ENCODE peak calls at places on chromosome 14, in nine cellular contexts. One of them, this sample, is unnamed.

GRCh38 chr14:95314609-95315008 is 5.1 kb downstream of the CLMN start:
- DNase-seq in dorsolateral prefrontal cortex: no peak
- DNase-seq in heart right ventricle: no peak
- DNase-seq in fibroblast of mammary gland: peak
- DNase-seq in body of pancreas: no peak
- DNase-seq in CD8-positive, alpha-beta T cell: no peak
- DNase-seq in PC-3: peak
- DNase-seq in BJ: no peak
- DNase-seq in IMR-90: no peak
- DNase-seq in this sample: peak

GRCh38 chr14:75254381-75254821 is 24.2 kb upstream of the FOS start:
- DNase-seq in dorsolateral prefrontal cortex: no peak
- DNase-seq in heart right ventricle: no peak
- DNase-seq in fibroblast of mammary gland: no peak
- DNase-seq in body of pancreas: peak
- DNase-seq in CD8-positive, alpha-beta T cell: no peak
- DNase-seq in PC-3: peak
- DNase-seq in BJ: no peak
- DNase-seq in IMR-90: no peak
- DNase-seq in this sample: no peak

GRCh38 chr14:102795060-102795925 is 18.0 kb downstream of the TRAF3 start:
- DNase-seq in dorsolateral prefrontal cortex: no peak
- DNase-seq in heart right ventricle: no peak
- DNase-seq in fibroblast of mammary gland: peak
- DNase-seq in body of pancreas: peak
- DNase-seq in CD8-positive, alpha-beta T cell: peak
- DNase-seq in PC-3: peak
- DNase-seq in BJ: peak
- DNase-seq in IMR-90: peak
- DNase-seq in this sample: peak

GRCh38 chr14:56004807-56005579 is 113.2 kb upstream of the PELI2 start:
- DNase-seq in dorsolateral prefrontal cortex: no peak
- DNase-seq in heart right ventricle: no peak
- DNase-seq in fibroblast of mammary gland: peak
- DNase-seq in body of pancreas: peak
- DNase-seq in CD8-positive, alpha-beta T cell: peak
- DNase-seq in PC-3: no peak
- DNase-seq in BJ: peak
- DNase-seq in IMR-90: peak
- DNase-seq in this sample: peak

GRCh38 chr14:97788846-97789528 is 991.8 kb downstream of the VRK1 start:
- DNase-seq in dorsolateral prefrontal cortex: no peak
- DNase-seq in heart right ventricle: no peak
- DNase-seq in fibroblast of mammary gland: no peak
- DNase-seq in body of pancreas: no peak
- DNase-seq in CD8-positive, alpha-beta T cell: no peak
- DNase-seq in PC-3: no peak
- DNase-seq in BJ: no peak
- DNase-seq in IMR-90: no peak
- DNase-seq in this sample: no peak

GRCh38 chr14:68458840-68459469 is 333.9 kb downstream of the ZFP36L1 start:
- DNase-seq in dorsolateral prefrontal cortex: no peak
- DNase-seq in heart right ventricle: no peak
- DNase-seq in fibroblast of mammary gland: peak
- DNase-seq in body of pancreas: peak
- DNase-seq in CD8-positive, alpha-beta T cell: no peak
- DNase-seq in PC-3: peak
- DNase-seq in BJ: peak
- DNase-seq in IMR-90: peak
- DNase-seq in this sample: peak

GRCh38 chr14:38210168-38210567 is 2.5 kb downstream of the SSTR1 start:
- DNase-seq in dorsolateral prefrontal cortex: no peak
- DNase-seq in heart right ventricle: no peak
- DNase-seq in fibroblast of mammary gland: peak
- DNase-seq in body of pancreas: no peak
- DNase-seq in CD8-positive, alpha-beta T cell: no peak
- DNase-seq in PC-3: peak
- DNase-seq in BJ: no peak
- DNase-seq in IMR-90: peak
- DNase-seq in this sample: peak

GRCh38 chr14:77148510-77149231 is 7.1 kb upstream of the ZDHHC22 start:
- DNase-seq in dorsolateral prefrontal cortex: peak
- DNase-seq in heart right ventricle: no peak
- DNase-seq in fibroblast of mammary gland: peak
- DNase-seq in body of pancreas: no peak
- DNase-seq in CD8-positive, alpha-beta T cell: no peak
- DNase-seq in PC-3: no peak
- DNase-seq in BJ: no peak
- DNase-seq in IMR-90: no peak
- DNase-seq in this sample: no peak

GRCh38 chr14:106622200-106622745 is 1095.9 kb downstream of the TMEM121 start:
- DNase-seq in dorsolateral prefrontal cortex: no peak
- DNase-seq in heart right ventricle: no peak
- DNase-seq in fibroblast of mammary gland: no peak
- DNase-seq in body of pancreas: no peak
- DNase-seq in CD8-positive, alpha-beta T cell: peak
- DNase-seq in PC-3: no peak
- DNase-seq in BJ: no peak
- DNase-seq in IMR-90: no peak
- DNase-seq in this sample: no peak

DNA sequence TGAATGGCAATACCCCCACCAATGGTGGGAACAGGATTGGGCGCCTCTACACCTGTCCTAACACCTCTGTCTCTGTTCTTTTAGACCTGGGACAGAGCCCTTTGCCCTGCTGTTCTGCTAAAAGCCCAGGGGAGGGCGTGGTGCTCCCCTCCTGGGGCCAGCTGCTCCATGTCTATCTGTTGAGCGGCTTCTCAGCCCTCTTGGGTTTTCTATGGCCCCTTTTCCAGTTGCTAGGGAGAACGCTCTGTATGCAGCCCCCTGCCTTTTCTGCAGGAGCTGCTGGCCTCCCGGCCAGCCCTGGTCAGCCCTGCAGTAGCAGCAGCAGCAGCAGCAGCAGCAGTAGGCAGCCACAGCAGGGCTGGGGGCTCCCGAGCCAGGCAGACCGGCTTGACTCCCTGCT is 1.2 kb downstream of the RTL1 start:
- DNase-seq in dorsolateral prefrontal cortex: no peak
- DNase-seq in heart right ventricle: no peak
- DNase-seq in fibroblast of mammary gland: no peak
- DNase-seq in body of pancreas: no peak
- DNase-seq in CD8-positive, alpha-beta T cell: no peak
- DNase-seq in PC-3: peak
- DNase-seq in BJ: no peak
- DNase-seq in IMR-90: no peak
- DNase-seq in this sample: no peak
- TF ChIP-seq CTCF in dorsolateral prefrontal cortex: no peak
- TF ChIP-seq CTCF in heart right ventricle: no peak
- TF ChIP-seq CTCF in fibroblast of mammary gland: no peak
- TF ChIP-seq CTCF in body of pancreas: no peak
- TF ChIP-seq CTCF in CD8-positive, alpha-beta T cell: no peak
- TF ChIP-seq CTCF in PC-3: peak
- TF ChIP-seq CTCF in BJ: no peak
- TF ChIP-seq CTCF in IMR-90: peak
- TF ChIP-seq CTCF in this sample: no peak

GRCh38 chr14:64704145-64704742 is at the start of gene PLEKHG3:
- DNase-seq in dorsolateral prefrontal cortex: peak
- DNase-seq in heart right ventricle: peak
- DNase-seq in fibroblast of mammary gland: peak
- DNase-seq in body of pancreas: peak
- DNase-seq in CD8-positive, alpha-beta T cell: no peak
- DNase-seq in PC-3: peak
- DNase-seq in BJ: no peak
- DNase-seq in IMR-90: peak
- DNase-seq in this sample: peak

GRCh38 chr14:64701660-64702059 is 2.6 kb upstream of the PLEKHG3 start:
- DNase-seq in dorsolateral prefrontal cortex: no peak
- DNase-seq in heart right ventricle: no peak
- DNase-seq in fibroblast of mammary gland: no peak
- DNase-seq in body of pancreas: no peak
- DNase-seq in CD8-positive, alpha-beta T cell: no peak
- DNase-seq in PC-3: peak
- DNase-seq in BJ: no peak
- DNase-seq in IMR-90: no peak
- DNase-seq in this sample: no peak

GRCh38 chr14:64700894-64701293 is 3.3 kb upstream of the PLEKHG3 start:
- DNase-seq in dorsolateral prefrontal cortex: no peak
- DNase-seq in heart right ventricle: no peak
- DNase-seq in fibroblast of mammary gland: no peak
- DNase-seq in body of pancreas: no peak
- DNase-seq in CD8-positive, alpha-beta T cell: no peak
- DNase-seq in PC-3: no peak
- DNase-seq in BJ: no peak
- DNase-seq in IMR-90: no peak
- DNase-seq in this sample: no peak

GRCh38 chr14:64703393-64704144 is 655 bp upstream of the PLEKHG3 start:
- DNase-seq in dorsolateral prefrontal cortex: no peak
- DNase-seq in heart right ventricle: no peak
- DNase-seq in fibroblast of mammary gland: no peak
- DNase-seq in body of pancreas: peak
- DNase-seq in CD8-positive, alpha-beta T cell: no peak
- DNase-seq in PC-3: peak
- DNase-seq in BJ: no peak
- DNase-seq in IMR-90: no peak
- DNase-seq in this sample: no peak

GRCh38 chr14:64702493-64703392 is 1.5 kb upstream of the PLEKHG3 start:
- DNase-seq in dorsolateral prefrontal cortex: no peak
- DNase-seq in heart right ventricle: peak
- DNase-seq in fibroblast of mammary gland: no peak
- DNase-seq in body of pancreas: peak
- DNase-seq in CD8-positive, alpha-beta T cell: no peak
- DNase-seq in PC-3: peak
- DNase-seq in BJ: no peak
- DNase-seq in IMR-90: no peak
- DNase-seq in this sample: no peak
- H3K4me3 ChIP-seq in dorsolateral prefrontal cortex: peak
- H3K4me3 ChIP-seq in heart right ventricle: peak
- H3K4me3 ChIP-seq in fibroblast of mammary gland: no peak
- H3K4me3 ChIP-seq in body of pancreas: no peak
- H3K4me3 ChIP-seq in CD8-positive, alpha-beta T cell: peak
- H3K4me3 ChIP-seq in PC-3: peak
- H3K4me3 ChIP-seq in BJ: no peak
- H3K4me3 ChIP-seq in IMR-90: no peak
- H3K4me3 ChIP-seq in this sample: no peak

GRCh38 chr14:93564918-93565317 is 134.2 kb downstream of the UNC79 start:
- DNase-seq in dorsolateral prefrontal cortex: no peak
- DNase-seq in heart right ventricle: no peak
- DNase-seq in fibroblast of mammary gland: no peak
- DNase-seq in body of pancreas: no peak
- DNase-seq in CD8-positive, alpha-beta T cell: no peak
- DNase-seq in PC-3: no peak
- DNase-seq in BJ: no peak
- DNase-seq in IMR-90: no peak
- DNase-seq in this sample: no peak

GRCh38 chr14:93571275-93571674 is 140.5 kb downstream of the UNC79 start:
- DNase-seq in dorsolateral prefrontal cortex: no peak
- DNase-seq in heart right ventricle: no peak
- DNase-seq in fibroblast of mammary gland: no peak
- DNase-seq in body of pancreas: no peak
- DNase-seq in CD8-positive, alpha-beta T cell: no peak
- DNase-seq in PC-3: no peak
- DNase-seq in BJ: no peak
- DNase-seq in IMR-90: no peak
- DNase-seq in this sample: no peak

DNA sequence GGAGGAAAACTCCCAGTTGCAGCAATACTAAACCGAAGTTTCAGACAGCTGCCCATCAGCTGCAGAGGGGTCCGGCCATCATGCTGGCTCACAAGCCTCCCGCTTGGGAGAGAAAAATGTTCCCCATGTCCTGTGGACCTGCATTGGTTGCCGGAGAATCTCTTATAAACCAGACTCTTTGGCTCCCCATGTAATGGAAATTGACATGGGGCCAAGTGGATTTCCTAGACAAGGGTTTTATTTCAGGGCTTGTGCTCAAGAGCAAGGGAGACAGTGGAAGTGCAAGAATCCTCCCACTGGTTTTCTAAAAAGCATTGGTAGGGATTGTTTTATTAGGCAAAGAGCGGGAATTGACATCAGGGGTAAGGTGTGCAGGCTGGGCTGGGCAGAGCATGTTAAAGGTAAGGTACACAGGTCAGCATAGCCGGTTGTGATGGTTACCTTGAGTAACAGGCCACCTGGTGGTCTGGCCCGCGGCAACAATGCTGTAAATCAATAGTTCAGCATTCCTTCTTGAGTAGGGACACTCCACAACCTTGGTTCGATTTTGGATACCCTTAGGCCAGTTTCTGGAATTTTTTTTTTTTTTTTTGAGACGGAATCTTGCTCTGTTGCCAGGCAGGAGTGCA is 135.4 kb downstream of the UNC79 start:
- DNase-seq in dorsolateral prefrontal cortex: no peak
- DNase-seq in heart right ventricle: no peak
- DNase-seq in fibroblast of mammary gland: no peak
- DNase-seq in body of pancreas: no peak
- DNase-seq in CD8-positive, alpha-beta T cell: no peak
- DNase-seq in PC-3: no peak
- DNase-seq in BJ: no peak
- DNase-seq in IMR-90: no peak
- DNase-seq in this sample: no peak
- TF ChIP-seq CTCF in dorsolateral prefrontal cortex: no peak
- TF ChIP-seq CTCF in heart right ventricle: no peak
- TF ChIP-seq CTCF in fibroblast of mammary gland: no peak
- TF ChIP-seq CTCF in body of pancreas: no peak
- TF ChIP-seq CTCF in CD8-positive, alpha-beta T cell: no peak
- TF ChIP-seq CTCF in PC-3: no peak
- TF ChIP-seq CTCF in BJ: no peak
- TF ChIP-seq CTCF in IMR-90: no peak
- TF ChIP-seq CTCF in this sample: no peak

DNA sequence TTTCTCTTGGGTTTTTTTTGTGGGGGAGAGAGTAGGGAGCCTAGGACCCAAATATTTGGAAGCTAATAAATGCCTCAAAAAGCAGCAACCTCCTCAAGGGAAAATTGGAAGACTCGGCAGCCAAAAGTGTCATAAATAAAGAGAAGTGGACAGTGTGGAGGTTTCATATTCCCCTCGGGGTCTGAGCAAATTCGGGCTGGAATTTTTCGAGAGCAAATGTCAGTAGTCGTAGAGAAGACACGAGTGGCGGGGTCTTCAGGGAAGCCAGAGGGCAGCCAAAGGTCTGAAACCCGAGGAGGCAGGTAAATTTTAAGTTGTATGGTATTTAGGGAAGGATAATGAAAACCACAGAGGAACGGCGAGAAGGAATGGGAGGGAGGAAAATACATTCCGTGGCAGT is 13.1 kb downstream of the BCL11B start:
- DNase-seq in dorsolateral prefrontal cortex: no peak
- DNase-seq in heart right ventricle: no peak
- DNase-seq in fibroblast of mammary gland: no peak
- DNase-seq in body of pancreas: no peak
- DNase-seq in CD8-positive, alpha-beta T cell: peak
- DNase-seq in PC-3: no peak
- DNase-seq in BJ: no peak
- DNase-seq in IMR-90: no peak
- DNase-seq in this sample: no peak
- H3K4me3 ChIP-seq in dorsolateral prefrontal cortex: no peak
- H3K4me3 ChIP-seq in heart right ventricle: peak
- H3K4me3 ChIP-seq in fibroblast of mammary gland: no peak
- H3K4me3 ChIP-seq in body of pancreas: no peak
- H3K4me3 ChIP-seq in CD8-positive, alpha-beta T cell: peak
- H3K4me3 ChIP-seq in PC-3: no peak
- H3K4me3 ChIP-seq in BJ: no peak
- H3K4me3 ChIP-seq in IMR-90: no peak
- H3K4me3 ChIP-seq in this sample: no peak

GRCh38 chr14:80213602-80214001 is 2.3 kb upstream of the DIO2 start:
- DNase-seq in dorsolateral prefrontal cortex: no peak
- DNase-seq in heart right ventricle: no peak
- DNase-seq in fibroblast of mammary gland: peak
- DNase-seq in body of pancreas: peak
- DNase-seq in CD8-positive, alpha-beta T cell: no peak
- DNase-seq in PC-3: peak
- DNase-seq in BJ: no peak
- DNase-seq in IMR-90: peak
- DNase-seq in this sample: peak
- TF ChIP-seq CTCF in dorsolateral prefrontal cortex: peak
- TF ChIP-seq CTCF in heart right ventricle: peak
- TF ChIP-seq CTCF in fibroblast of mammary gland: peak
- TF ChIP-seq CTCF in body of pancreas: no peak
- TF ChIP-seq CTCF in CD8-positive, alpha-beta T cell: no peak
- TF ChIP-seq CTCF in PC-3: peak
- TF ChIP-seq CTCF in BJ: peak
- TF ChIP-seq CTCF in IMR-90: peak
- TF ChIP-seq CTCF in this sample: peak

This sample was measured in foreskin fibroblast.